ENCODE peak calls at places on chromosomes 11 and 22, in eight cellular contexts. E is foreskin fibroblast, F is nephron progenitor cell, K is suprapubic skin, N is fibroblast of pulmonary artery, P is coronary artery, G is fibroblast of lung, D is OCI-LY7. V is an unnamed sample.

GRCh38 chr22:38941488-38941987 is 15.9 kb upstream of the APOBEC3A start:
- DNase-seq in G (no peak), E (no peak), N (no peak), K (no peak), F (no peak), P (no peak), D (no peak), V (no peak)

GRCh38 chr22:28976588-28976987 is 85.0 kb downstream of the C22orf31 start:
- DNase-seq in E (peak; percentile 84), F (no peak), D (no peak), N (peak; percentile 74), P (no peak), K (no peak), G (peak; percentile 83), V (no peak)

GRCh38 chr11:46555269-46556054 is 38.4 kb downstream of the AMBRA1 start:
- DNase-seq in F (no peak), K (no peak), P (no peak), E (peak; percentile 53), N (peak; percentile 69), G (peak; percentile 12), D (no peak), V (no peak)

GRCh38 chr22:48489551-48490512 is 1337.8 kb downstream of the BRD1 start:
- DNase-seq in N (no peak), F (peak; percentile 53), D (no peak), G (peak; percentile 11), P (no peak), E (peak; percentile 12), K (peak; percentile 49), V (no peak)

GRCh38 chr11:12831471-12832202 is 157.4 kb downstream of the TEAD1 start:
- DNase-seq in K (no peak), D (no peak), F (no peak), P (no peak), G (no peak), N (no peak), E (peak; percentile 28), V (no peak)

GRCh38 chr11:65504671-65505433 is 6.0 kb downstream of the MALAT1 start:
- DNase-seq in K (no peak), E (peak; percentile 45), F (no peak), G (peak; percentile 47), D (no peak), P (no peak), N (peak; percentile 70), V (peak; percentile 18)

GRCh38 chr11:11163256-11163655 is 189.8 kb downstream of the CSNK2A3 start:
- DNase-seq in N (peak; percentile 3), K (no peak), D (peak; percentile 14), E (peak; percentile 42), G (no peak), P (no peak), F (no peak), V (no peak)

GRCh38 chr11:47104337-47104950 is 72.2 kb downstream of the ARFGAP2 start:
- DNase-seq in D (peak; percentile 51), N (peak; percentile 47), E (peak; percentile 72), G (peak; percentile 24), K (no peak), F (no peak), P (no peak), V (no peak)

GRCh38 chr11:21806982-21807749 is 385.7 kb upstream of the ANO5 start:
- DNase-seq in P (no peak), F (no peak), D (no peak), N (no peak), K (no peak), G (no peak), E (no peak), V (no peak)

GRCh38 chr11:56842829-56843794 is 94.6 kb upstream of the OR9G4 start:
- DNase-seq in P (no peak), E (no peak), F (no peak), D (no peak), N (no peak), G (no peak), K (no peak), V (no peak)

GRCh38 chr11:118956847-118957469 is 860 bp downstream of the UPK2 start:
- DNase-seq in E (no peak), K (no peak), N (no peak), P (no peak), D (no peak), F (no peak), G (no peak), V (no peak)

GRCh38 chr11:47941907-47942558 is 38.3 kb upstream of the PTPRJ start:
- DNase-seq in G (no peak), K (no peak), E (no peak), D (no peak), F (no peak), N (no peak), P (no peak), V (no peak)

GRCh38 chr11:57097149-57097548 is 84.6 kb upstream of the LRRC55 start:
- DNase-seq in K (no peak), N (no peak), G (no peak), F (no peak), E (no peak), D (no peak), P (no peak), V (no peak)

GRCh38 chr11:10288881-10289764 is 4.9 kb downstream of the SBF2 start:
- DNase-seq in N (no peak), K (no peak), F (no peak), D (no peak), G (no peak), P (no peak), E (no peak), V (no peak)

GRCh38 chr11:64261556-64262080 is 10.3 kb downstream of the PLCB3 start:
- DNase-seq in N (no peak), G (no peak), K (no peak), D (no peak), F (no peak), P (no peak), E (no peak), V (no peak)

GRCh38 chr11:123429851-123430735 is at the start of gene GRAMD1B:
- DNase-seq in E (peak; percentile 63), K (no peak), D (no peak), F (peak; percentile 86), G (peak; percentile 25), P (no peak), N (peak; percentile 86), V (no peak)

GRCh38 chr11:8107642-8108041 is 26.6 kb downstream of the TUB start:
- DNase-seq in P (no peak), N (no peak), E (no peak), G (no peak), F (no peak), D (no peak), K (no peak), V (no peak)

GRCh38 chr11:128346808-128347207 is 240.6 kb downstream of the ETS1 start:
- DNase-seq in F (no peak), P (no peak), E (peak; percentile 52), D (no peak), N (peak; percentile 86), K (no peak), G (peak; percentile 46), V (no peak)

GRCh38 chr11:111213256-111213655 is 32.3 kb upstream of the POU2AF2 start:
- DNase-seq in F (no peak), D (no peak), K (no peak), E (peak; percentile 24), P (no peak), N (no peak), G (no peak), V (no peak)

GRCh38 chr11:12523180-12523924 is 146.0 kb downstream of the PARVA start:
- DNase-seq in E (no peak), N (no peak), G (no peak), K (no peak), F (no peak), P (no peak), D (no peak), V (no peak)

GRCh38 chr11:105106140-105106539 is 33.4 kb downstream of the CARD18 start:
- DNase-seq in P (no peak), F (no peak), D (no peak), E (no peak), N (no peak), G (no peak), K (no peak), V (no peak)
- TF ChIP-seq CTCF in P (no peak), F (no peak), D (no peak), E (no peak), N (no peak), G (no peak), K (no peak), V (no peak)

DNA sequence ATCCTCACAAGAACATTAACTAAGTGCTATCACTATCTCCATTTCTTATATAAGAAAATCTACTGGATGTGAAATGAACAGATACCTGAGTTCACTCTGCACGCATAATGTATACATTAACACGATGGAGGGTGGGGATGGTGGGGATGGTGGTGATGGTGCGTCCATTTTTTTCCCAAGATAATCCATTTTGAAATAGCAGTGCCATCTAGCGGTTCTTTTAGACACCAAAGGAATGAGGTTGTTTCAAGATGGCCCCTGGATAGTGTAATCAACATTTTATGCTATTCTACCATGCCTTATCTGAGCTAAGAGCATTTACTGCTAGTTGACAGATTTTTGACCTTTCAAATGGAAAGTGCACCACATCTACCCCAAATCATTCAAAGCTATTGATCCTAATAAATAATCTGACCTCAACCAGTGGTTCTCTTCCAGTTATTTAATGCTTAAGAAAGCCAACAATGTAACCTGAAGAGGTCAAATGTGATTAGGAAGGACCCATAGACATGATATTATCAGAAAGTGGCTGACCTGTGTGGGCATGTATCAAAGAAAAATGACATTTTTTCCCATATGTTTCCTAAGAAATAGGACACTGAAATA is 714.7 kb upstream of the TENM4 start:
- DNase-seq in D (peak; percentile 14), G (peak; percentile 49), N (peak; percentile 23), P (no peak), F (peak; percentile 24), K (no peak), E (peak; percentile 50), V (no peak)
- TF ChIP-seq CTCF in D (peak; percentile 80), G (peak; percentile 65), N (peak; percentile 46), P (no peak), F (peak; percentile 59), K (peak; percentile 22), E (peak; percentile 63), V (no peak)

GRCh38 chr11:130198964-130199363 is 39.4 kb downstream of the ST14 start:
- DNase-seq in D (no peak), G (no peak), K (no peak), P (no peak), E (no peak), F (no peak), N (no peak), V (no peak)
- TF ChIP-seq CTCF in D (peak; percentile 37), G (no peak), K (no peak), P (no peak), E (no peak), F (no peak), N (no peak), V (no peak)

GRCh38 chr11:101860694-101861371 is 54.0 kb upstream of the CEP126 start:
- DNase-seq in P (no peak), D (peak; percentile 65), F (peak; percentile 42), K (no peak), E (peak; percentile 82), N (peak; percentile 78), G (peak; percentile 82), V (no peak)

GRCh38 chr11:101864098-101864497 is 50.7 kb upstream of the CEP126 start:
- DNase-seq in K (no peak), F (no peak), N (no peak), D (no peak), E (no peak), P (no peak), G (no peak), V (no peak)

GRCh38 chr11:101863361-101863760 is 51.4 kb upstream of the CEP126 start:
- DNase-seq in G (peak; percentile 33), D (no peak), N (peak; percentile 59), K (no peak), P (no peak), F (no peak), E (peak; percentile 78), V (no peak)

GRCh38 chr11:101866619-101867491 is 48.0 kb upstream of the CEP126 start:
- DNase-seq in E (peak; percentile 74), D (no peak), K (no peak), N (no peak), F (no peak), P (no peak), G (peak; percentile 32), V (no peak)

GRCh38 chr11:101862410-101863233 is 52.2 kb upstream of the CEP126 start:
- DNase-seq in F (peak; percentile 6), E (peak; percentile 91), N (peak; percentile 81), K (no peak), D (peak; percentile 28), P (no peak), G (peak; percentile 81), V (no peak)
- TF ChIP-seq CTCF in F (peak; percentile 42), E (peak; percentile 69), N (peak; percentile 75), K (no peak), D (peak; percentile 55), P (peak; percentile 26), G (peak; percentile 57), V (no peak)

V was measured in omental fat pad.